ENCODE peak calls at places on chromosomes 7 and 10, in four cellular contexts. T is K562, U is HL-60, I is GM12878. S is an unnamed sample.
A peak's percentile ranks its signal among the peaks of the same experiment; 100 is the strongest.

GRCh38 chr7:41787951-41788350 is 85.1 kb upstream of the INHBA start:
- DNase-seq in T (no peak), U (no peak), I (no peak), S (no peak)

GRCh38 chr7:98470131-98470985 is 69.5 kb upstream of the BAIAP2L1 start:
- DNase-seq in T (peak; percentile 86), U (no peak), I (no peak), S (no peak)

GRCh38 chr7:116955801-116956514 is 2.7 kb downstream of the ST7 start:
- DNase-seq in T (peak; percentile 35), U (no peak), I (peak; percentile 92), S (no peak)

GRCh38 chr7:106291247-106291646 is 6.5 kb upstream of the NAMPT start:
- DNase-seq in T (no peak), U (no peak), I (no peak), S (no peak)

GRCh38 chr7:51369746-51370145 is 53.1 kb upstream of the COBL start:
- DNase-seq in T (peak; percentile 30), U (no peak), I (no peak), S (no peak)

GRCh38 chr10:70145666-70146488 is 623 bp downstream of the TYSND1 start:
- DNase-seq in T (no peak), U (peak; percentile 57), I (no peak), S (peak; percentile 73)

GRCh38 chr10:128921389-128922022 is 545.5 kb upstream of the MGMT start:
- DNase-seq in T (no peak), U (no peak), I (no peak), S (no peak)

GRCh38 chr10:1048349-1048731 is 579 bp downstream of the IDI1 start:
- DNase-seq in T (no peak), U (no peak), I (no peak), S (no peak)

GRCh38 chr7:36967387-36967786 is 243.1 kb upstream of the AOAH start:
- DNase-seq in T (peak; percentile 62), U (no peak), I (no peak), S (no peak)

GRCh38 chr7:71752171-71752935 is 620.4 kb downstream of the GALNT17 start:
- DNase-seq in T (peak; percentile 70), U (no peak), I (no peak), S (peak; percentile 56)

GRCh38 chr7:156466262-156466661 is 174.3 kb upstream of the RNF32 start:
- DNase-seq in T (no peak), U (no peak), I (no peak), S (no peak)

GRCh38 chr10:78236416-78237015 is 202.9 kb downstream of the RPS24 start:
- DNase-seq in T (no peak), U (no peak), I (no peak), S (no peak)

GRCh38 chr10:63409465-63410027 is 56.2 kb downstream of the JMJD1C start:
- DNase-seq in T (peak; percentile 29), U (no peak), I (no peak), S (no peak)

GRCh38 chr10:110436554-110437350 is 61.0 kb upstream of the DUSP5 start:
- DNase-seq in T (no peak), U (no peak), I (no peak), S (no peak)

GRCh38 chr7:64946772-64947171 is 43.7 kb downstream of the ZNF273 start:
- DNase-seq in T (peak; percentile 40), U (no peak), I (no peak), S (no peak)

GRCh38 chr7:2517004-2517403 is 2.6 kb upstream of the LFNG start:
- DNase-seq in T (no peak), U (no peak), I (no peak), S (no peak)
- TF ChIP-seq SPI1 in T (peak; percentile 20), U (no peak), I (no peak), S (no peak)

GRCh38 chr10:58531084-58531695 is 18.5 kb downstream of the BICC1 start:
- DNase-seq in T (peak; percentile 43), U (peak; percentile 34), I (peak; percentile 16), S (no peak)

DNA sequence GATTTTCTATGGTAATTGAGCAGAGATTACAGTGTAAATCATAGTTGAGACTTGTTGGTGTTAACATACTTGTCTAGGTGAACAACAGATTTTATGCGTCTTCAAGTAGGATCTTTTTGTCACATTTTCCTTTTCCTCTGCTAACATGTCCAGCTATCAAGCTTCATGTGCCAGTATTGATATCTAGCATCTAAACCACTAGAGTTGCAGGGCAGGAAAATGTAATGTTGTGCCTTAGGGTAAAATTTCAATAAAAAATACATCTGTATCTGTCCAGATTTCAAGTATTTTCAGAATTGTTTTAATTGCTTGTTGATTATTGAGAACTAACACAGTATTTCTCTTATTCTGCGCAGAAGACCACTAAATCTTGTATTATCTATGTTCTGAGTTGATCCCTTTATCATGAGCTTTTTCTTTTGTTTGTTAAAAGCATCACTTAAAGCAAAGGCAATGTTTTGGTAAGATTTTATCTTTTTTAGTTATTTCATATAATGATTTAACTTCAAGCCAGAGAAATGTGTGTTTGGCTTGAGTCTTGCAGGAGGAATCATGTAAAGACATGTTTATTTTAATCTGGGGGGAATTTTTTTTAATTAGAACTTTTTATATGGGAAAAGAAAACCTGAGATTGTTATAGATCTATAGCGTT is 16.5 kb downstream of the BICC1 start:
- DNase-seq in T (no peak), U (no peak), I (no peak), S (no peak)
- TF ChIP-seq SPI1 in T (no peak), U (no peak), I (no peak), S (no peak)

DNA sequence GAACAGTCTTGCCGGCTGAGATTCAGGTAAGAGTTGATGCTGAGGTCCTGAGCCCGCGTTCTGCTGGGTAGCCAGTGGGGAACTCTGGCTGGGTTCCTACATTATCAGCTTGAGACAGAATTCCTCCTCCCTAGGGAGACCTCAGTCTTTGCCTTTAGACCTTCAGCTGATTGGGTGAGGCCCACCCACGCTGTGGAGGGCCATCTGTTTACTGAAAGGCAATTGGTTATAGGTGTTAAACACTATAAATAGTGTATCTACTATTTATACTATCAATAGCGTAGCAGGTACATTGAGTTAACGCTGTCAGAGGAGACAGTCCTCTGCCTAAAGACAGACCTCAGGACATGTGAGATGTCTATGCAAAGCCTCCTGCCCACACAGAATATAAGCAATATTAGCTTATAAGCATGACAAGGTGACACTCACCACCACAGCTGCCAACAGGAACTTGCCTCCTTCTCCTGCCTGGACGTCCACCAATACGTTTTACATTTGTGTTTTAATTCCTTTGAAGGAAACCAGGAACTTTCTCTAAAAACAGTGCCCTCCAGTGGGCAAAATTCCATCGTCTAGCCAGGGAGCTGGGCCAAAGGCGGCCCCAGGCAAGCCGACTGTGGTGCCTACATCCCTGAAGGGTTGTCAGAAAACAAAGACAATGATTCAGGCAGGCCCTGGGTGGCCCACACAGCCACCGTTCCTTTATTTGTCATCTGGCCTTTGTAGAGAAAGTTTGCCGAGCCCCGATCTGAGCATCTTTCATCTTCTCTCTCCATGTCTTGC is 58.8 kb downstream of the INSIG1 start:
- DNase-seq in T (peak; percentile 46), U (no peak), I (no peak), S (no peak)
- TF ChIP-seq SPI1 in T (no peak), U (no peak), I (no peak), S (no peak)

GRCh38 chr7:30450983-30451497 is 27.5 kb downstream of the NOD1 start:
- DNase-seq in T (no peak), U (no peak), I (no peak), S (no peak)
- TF ChIP-seq SPI1 in T (no peak), U (no peak), I (no peak), S (no peak)

GRCh38 chr7:101702362-101702850 is 73.3 kb upstream of the MYL10 start:
- DNase-seq in T (peak; percentile 39), U (no peak), I (no peak), S (no peak)
- TF ChIP-seq SPI1 in T (no peak), U (no peak), I (no peak), S (no peak)

GRCh38 chr7:2403718-2404648 is 572 bp downstream of the CHST12 start:
- DNase-seq in T (peak; percentile 59), U (no peak), I (no peak), S (no peak)
- TF ChIP-seq SPI1 in T (no peak), U (no peak), I (no peak), S (no peak)

DNA sequence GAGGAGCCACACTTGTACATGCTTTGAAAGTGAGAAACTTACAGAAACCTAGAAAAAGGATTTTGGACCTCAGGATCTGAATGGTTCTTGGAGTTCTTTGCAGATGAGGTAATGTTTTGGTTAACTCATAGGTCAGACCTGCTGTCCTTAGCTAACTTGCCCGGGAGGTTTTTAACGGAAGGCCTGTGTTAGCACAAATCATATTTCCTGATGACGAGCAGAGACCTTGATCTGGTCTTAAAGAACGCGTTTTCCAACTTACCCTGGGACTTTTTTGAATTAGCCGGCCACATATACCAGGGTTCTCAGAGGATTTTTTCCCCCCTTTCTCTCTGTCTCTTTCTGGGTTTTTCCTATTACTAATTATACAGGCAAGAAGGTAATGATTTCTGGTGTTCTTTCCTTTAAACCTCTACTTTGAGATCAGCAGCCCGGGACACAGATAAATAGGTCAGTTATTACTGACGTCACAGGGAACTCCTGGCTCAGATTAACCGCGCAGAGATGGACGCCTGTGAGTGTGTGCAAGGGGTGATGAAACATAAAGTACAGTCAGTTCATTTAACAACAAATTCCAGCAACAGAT is 101.8 kb upstream of the KLF6 start:
- DNase-seq in T (no peak), U (no peak), I (no peak), S (no peak)
- TF ChIP-seq SPI1 in T (no peak), U (no peak), I (no peak), S (no peak)

DNA sequence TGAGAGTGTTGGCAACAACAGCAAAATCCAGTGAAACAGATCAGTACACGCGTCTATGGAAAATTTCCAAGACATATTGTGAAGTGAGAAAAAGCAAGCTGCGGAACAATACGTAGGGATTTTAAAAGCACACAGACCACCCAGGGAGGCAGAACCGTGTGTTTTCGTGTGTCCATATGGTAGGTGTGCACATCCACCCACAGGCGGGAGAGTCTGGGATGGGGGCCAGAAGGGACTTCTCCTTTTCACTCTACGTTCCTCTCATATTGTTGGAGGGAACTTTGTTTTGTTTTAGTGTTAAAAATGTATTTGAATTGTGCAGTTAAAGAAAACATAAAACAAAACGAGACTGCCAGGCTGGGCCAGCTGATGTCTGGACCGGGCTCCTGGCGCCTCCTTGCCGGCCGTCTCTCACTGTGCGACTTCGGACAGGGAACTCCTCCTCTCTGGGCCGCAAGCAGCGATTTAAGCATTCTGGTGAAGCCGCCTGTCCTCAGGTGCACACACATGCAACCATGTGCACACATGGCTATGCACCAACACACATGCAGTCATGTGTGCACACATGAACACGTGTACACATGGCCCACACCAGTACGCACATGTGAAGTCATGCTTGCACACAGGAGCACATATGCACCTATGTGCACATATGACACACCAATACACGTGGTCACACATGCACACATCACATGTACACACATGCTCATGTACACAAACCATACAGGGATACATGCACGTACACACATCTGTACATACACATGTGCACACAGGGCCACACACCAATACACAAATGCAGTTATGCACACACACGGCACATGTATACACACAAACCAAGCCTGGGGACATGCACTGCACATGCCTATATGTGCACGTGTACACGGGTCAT is 141.1 kb downstream of the ELFN1 start:
- DNase-seq in T (no peak), U (no peak), I (no peak), S (no peak)
- TF ChIP-seq SPI1 in T (peak; percentile 68), U (peak; percentile 91), I (no peak), S (no peak)

GRCh38 chr7:104980440-104980839 is 33.6 kb upstream of the KMT2E start:
- DNase-seq in T (no peak), U (no peak), I (no peak), S (no peak)
- TF ChIP-seq SPI1 in T (no peak), U (no peak), I (no peak), S (no peak)

S was measured in GM12891.